ENCODE peak calls at places on chromosomes 7 and 10, in eight cellular contexts. Z is astrocyte, B is MM.1S, E is SK-N-SH, P is K562, J is IMR-90, C is kidney, T is endodermal cell. I is an unnamed sample.

GRCh38 chr10:11581213-11581612 is 30.2 kb downstream of the USP6NL start:
- DNase-seq in Z (no peak), B (no peak), E (no peak), P (no peak), J (peak; percentile 19), C (no peak), T (no peak), I (no peak)

GRCh38 chr10:25766687-25767221 is 167.3 kb upstream of the MYO3A start:
- DNase-seq in Z (no peak), B (no peak), E (peak; percentile 66), P (peak; percentile 81), J (no peak), C (no peak), T (peak; percentile 96), I (peak; percentile 90)

GRCh38 chr7:155459867-155460461 is 2.0 kb downstream of the EN2 start:
- DNase-seq in Z (no peak), B (no peak), E (no peak), P (no peak), J (no peak), C (peak; percentile 44), T (peak; percentile 47), I (peak; percentile 39)

GRCh38 chr10:70139151-70139996 is 6.7 kb upstream of the AIFM2 start:
- DNase-seq in Z (no peak), B (no peak), E (no peak), P (no peak), J (no peak), C (no peak), T (no peak), I (no peak)

GRCh38 chr10:117562896-117563737 is 20.6 kb downstream of the EMX2 start:
- DNase-seq in Z (no peak), B (no peak), E (no peak), P (no peak), J (no peak), C (no peak), T (no peak), I (no peak)

GRCh38 chr7:86025807-86026206 is 617.9 kb upstream of the GRM3 start:
- DNase-seq in Z (no peak), B (no peak), E (no peak), P (no peak), J (no peak), C (no peak), T (no peak), I (no peak)

GRCh38 chr7:30206942-30207341 is 72.2 kb downstream of the MTURN start:
- DNase-seq in Z (peak; percentile 2), B (no peak), E (no peak), P (no peak), J (no peak), C (no peak), T (no peak), I (no peak)

GRCh38 chr7:96589038-96589437 is 120.6 kb downstream of the SEM1 start:
- DNase-seq in Z (no peak), B (no peak), E (no peak), P (no peak), J (no peak), C (no peak), T (peak; percentile 50), I (no peak)

GRCh38 chr10:79047875-79048638 is 20.7 kb upstream of the ZMIZ1 start:
- DNase-seq in Z (no peak), B (peak; percentile 31), E (peak; percentile 91), P (peak; percentile 83), J (no peak), C (peak; percentile 79), T (peak; percentile 59), I (no peak)

GRCh38 chr7:39587393-39587792 is 21.2 kb downstream of the YAE1 start:
- DNase-seq in Z (peak; percentile 30), B (no peak), E (no peak), P (no peak), J (peak; percentile 55), C (no peak), T (no peak), I (no peak)

GRCh38 chr7:39595102-39595620 is 28.2 kb upstream of the RALA start:
- DNase-seq in Z (no peak), B (no peak), E (no peak), P (peak; percentile 40), J (peak; percentile 50), C (no peak), T (no peak), I (no peak)

GRCh38 chr7:39592586-39592985 is 26.4 kb downstream of the YAE1 start:
- DNase-seq in Z (peak; percentile 87), B (no peak), E (no peak), P (no peak), J (peak; percentile 84), C (no peak), T (no peak), I (no peak)

GRCh38 chr7:39588401-39588800 is 22.2 kb downstream of the YAE1 start:
- DNase-seq in Z (no peak), B (no peak), E (no peak), P (no peak), J (peak; percentile 40), C (no peak), T (no peak), I (no peak)

DNA sequence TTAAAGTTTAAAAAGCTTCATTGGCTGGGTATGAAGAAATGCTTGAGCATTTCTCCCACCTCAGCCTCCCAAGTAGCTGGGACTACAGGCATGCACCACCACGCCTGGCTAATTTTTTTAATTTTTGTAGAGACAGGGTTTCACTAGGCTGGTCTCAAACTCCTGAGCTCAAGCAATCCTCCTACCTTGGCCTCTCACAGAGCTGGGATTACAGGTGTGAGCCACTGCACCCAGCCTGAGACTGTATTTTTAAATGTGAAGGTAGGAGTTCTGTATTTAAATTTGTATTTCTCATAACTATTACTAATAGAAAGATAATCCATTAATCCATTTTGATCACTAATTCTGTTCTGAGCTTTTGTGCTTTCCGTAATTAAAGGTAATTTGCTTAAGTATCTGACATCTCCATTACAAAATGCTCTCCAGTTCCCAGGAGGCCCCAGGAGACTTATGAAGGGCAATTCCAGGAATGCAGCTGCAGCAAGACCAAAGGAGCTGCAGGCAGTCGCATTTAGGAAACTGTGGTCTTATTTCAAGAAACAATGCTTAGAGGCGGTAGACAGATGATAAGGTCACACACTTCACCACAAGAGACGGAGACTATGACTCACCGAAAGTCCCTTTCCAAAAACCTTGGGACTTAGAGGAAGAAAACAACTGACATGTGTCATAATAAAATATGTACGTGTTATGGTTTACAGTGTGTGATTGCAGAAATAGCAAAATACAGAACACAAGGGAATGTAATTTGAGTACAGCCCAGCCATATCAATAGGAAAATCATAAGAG is 23.3 kb downstream of the YAE1 start:
- DNase-seq in Z (peak; percentile 96), B (peak; percentile 87), E (no peak), P (peak; percentile 92), J (peak; percentile 84), C (no peak), T (peak; percentile 80), I (peak; percentile 44)
- H3K9ac ChIP-seq in Z (peak overlapping the region; percentile 53), B (no peak overlapping the region), E (peak overlapping the region; percentile 21), P (no peak overlapping the region), J (no peak overlapping the region), C (no peak overlapping the region), T (no peak overlapping the region), I (no peak overlapping the region)

DNA sequence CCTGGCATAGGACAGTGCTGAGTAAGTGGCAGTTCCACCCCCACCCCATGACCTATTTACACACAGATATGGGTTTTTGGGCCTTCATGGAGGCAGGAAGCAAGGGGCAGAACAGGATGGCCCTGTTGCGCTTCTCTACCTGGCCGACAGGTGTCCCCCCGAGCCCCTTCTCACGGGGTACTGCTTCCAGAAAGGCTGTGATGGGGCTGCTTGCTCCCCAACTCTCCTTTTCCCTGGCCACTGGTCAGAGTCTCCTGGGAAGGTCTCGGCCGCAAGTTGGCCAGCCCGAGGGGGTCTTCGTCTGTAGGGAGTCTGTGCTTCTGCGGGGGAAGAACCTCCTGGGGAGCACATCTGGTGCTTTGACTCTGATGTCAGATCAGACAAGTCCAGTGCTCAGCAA is 139.8 kb upstream of the TNS3 start:
- DNase-seq in Z (no peak), B (no peak), E (no peak), P (peak; percentile 9), J (no peak), C (no peak), T (peak; percentile 80), I (no peak)
- TF ChIP-seq CTCF in Z (no peak), B (peak; percentile 21), E (no peak), P (peak; percentile 26), J (no peak), C (no peak), T (peak; percentile 69), I (peak; percentile 21)

DNA sequence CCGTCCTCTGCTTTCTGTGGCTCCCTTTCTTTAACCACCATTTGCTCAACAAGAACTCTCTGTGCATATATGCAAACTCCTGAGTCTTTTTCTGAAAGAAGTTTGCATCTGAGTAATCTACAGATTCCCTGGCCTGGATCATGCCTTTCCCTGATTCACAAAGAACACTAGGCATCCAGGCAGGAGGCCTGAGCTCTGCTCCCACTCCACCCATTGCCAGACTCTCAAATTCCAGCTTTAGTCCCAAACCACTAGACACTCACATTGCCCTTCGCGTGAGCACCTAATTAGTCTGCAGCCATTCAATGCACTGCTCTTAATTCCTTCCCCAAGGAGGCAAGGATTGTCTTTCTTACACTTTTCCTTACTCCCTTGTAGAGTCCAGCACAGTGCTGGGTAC is 60.9 kb downstream of the ABCC2 start:
- DNase-seq in Z (peak; percentile 24), B (no peak), E (no peak), P (no peak), J (peak; percentile 15), C (no peak), T (no peak), I (peak; percentile 9)
- H3K9ac ChIP-seq in Z (no peak overlapping the region), B (no peak overlapping the region), E (no peak overlapping the region), P (no peak overlapping the region), J (no peak overlapping the region), C (no peak overlapping the region), T (no peak overlapping the region), I (no peak overlapping the region)

DNA sequence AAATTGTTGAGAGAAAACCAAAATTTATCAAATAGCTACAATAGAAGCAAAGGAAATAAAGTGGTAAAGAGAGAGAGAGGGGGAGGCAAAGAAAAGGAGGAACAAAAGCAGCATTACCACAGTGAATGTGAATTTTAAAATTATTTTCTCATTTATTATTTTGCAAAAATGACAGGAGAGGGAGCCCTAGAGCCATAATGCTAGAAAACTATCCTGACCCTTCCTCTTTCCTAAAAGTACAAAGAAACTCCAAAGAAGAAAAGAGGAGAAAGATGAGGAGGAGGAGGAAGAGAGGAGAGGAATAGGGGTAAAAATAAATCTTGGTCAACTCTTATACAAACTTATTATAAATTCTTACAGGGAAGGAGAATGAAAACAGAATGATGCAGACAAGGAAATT is 921.5 kb downstream of the NRG3 start:
- DNase-seq in Z (peak; percentile 23), B (no peak), E (peak; percentile 9), P (no peak), J (no peak), C (no peak), T (no peak), I (no peak)
- TF ChIP-seq CTCF in Z (peak; percentile 52), B (peak; percentile 54), E (peak; percentile 76), P (no peak), J (peak; percentile 41), C (peak; percentile 23), T (peak; percentile 71), I (peak; percentile 50)